ENCODE peak calls at places on chromosomes 7 and 10, in four cellular contexts. Y, M, D and V are unnamed samples.
A peak's percentile ranks its signal among the peaks of the same experiment; 100 is the strongest.

GRCh38 chr10:34661580-34661979 is 153.5 kb downstream of the PARD3 start:
- DNase-seq in M (no peak), D (no peak), Y (peak; percentile 4), V (no peak)

GRCh38 chr7:1901431-1902210 is 231.5 kb downstream of the ELFN1 start:
- DNase-seq in D (no peak), Y (no peak), M (no peak), V (no peak)

GRCh38 chr7:46908770-46909169 is 673.1 kb downstream of the TNS3 start:
- DNase-seq in Y (no peak), M (no peak), D (no peak), V (peak; percentile 95)

GRCh38 chr10:115829501-115830215 is 443.3 kb downstream of the GFRA1 start:
- DNase-seq in D (peak; percentile 4), Y (no peak), M (no peak), V (peak; percentile 65)

GRCh38 chr7:139725077-139725476 is 52.7 kb downstream of the HIPK2 start:
- DNase-seq in D (peak; percentile 59), M (no peak), Y (no peak), V (peak; percentile 91)

GRCh38 chr7:194996-195829 is 2.8 kb downstream of the FAM20C start:
- DNase-seq in M (no peak), D (no peak), Y (no peak), V (no peak)

GRCh38 chr10:32093650-32094049 is 37.4 kb upstream of the KIF5B start:
- DNase-seq in Y (no peak), D (no peak), M (no peak), V (no peak)

GRCh38 chr10:1754506-1755177 is 17.3 kb upstream of the ADARB2 start:
- DNase-seq in M (no peak), Y (no peak), D (no peak), V (no peak)

GRCh38 chr7:18846765-18847215 is 270.6 kb downstream of the TWIST1 start:
- DNase-seq in Y (no peak), M (no peak), D (no peak), V (peak; percentile 22)

GRCh38 chr7:147276783-147277370 is 1160.3 kb downstream of the CNTNAP2 start:
- DNase-seq in D (no peak), Y (peak; percentile 69), M (no peak), V (no peak)

GRCh38 chr7:150935149-150935548 is 43.0 kb downstream of the KCNH2 start:
- DNase-seq in M (no peak), D (no peak), Y (no peak), V (no peak)